ENCODE peak calls at places on chromosomes 16 and 17, in nine cellular contexts. W is activated CD4-positive, alpha-beta T cell treated with anti-CD3 and anti-CD28 coated beads for 48 hours; P is activated CD8-positive, alpha-beta T cell treated with anti-CD3 and anti-CD28 coated beads for 36 hours; N is lower lobe of right lung; S is HTR-8/SVneo; M is LHCN-M2; B is AG08395; O is G401; Y is NCI-H524. F is an unnamed sample.

GRCh38 chr17:76132574-76133338 is 8.3 kb downstream of the FOXJ1 start:
- DNase-seq in Y (no peak), N (peak; percentile 82), M (no peak), P (no peak), O (no peak), S (no peak), B (no peak), W (no peak), F (no peak)

GRCh38 chr17:68584904-68585303 is 16.3 kb downstream of the FAM20A start:
- DNase-seq in B (no peak), N (no peak), P (no peak), Y (no peak), W (no peak), O (no peak), S (no peak), M (no peak), F (no peak)

GRCh38 chr17:72569193-72569946 is 448.6 kb downstream of the SOX9 start:
- DNase-seq in B (no peak), S (no peak), W (no peak), Y (no peak), N (no peak), P (no peak), O (no peak), M (no peak), F (no peak)

GRCh38 chr16:67843343-67843765 is 1.2 kb downstream of the THAP11 start:
- DNase-seq in P (no peak), Y (no peak), S (no peak), M (no peak), O (no peak), B (peak; percentile 21), W (no peak), N (no peak), F (no peak)

GRCh38 chr17:12667299-12667958 is 1.7 kb downstream of the MYOCD start:
- DNase-seq in Y (peak; percentile 37), N (no peak), P (no peak), S (peak; percentile 51), W (no peak), B (peak; percentile 47), O (peak; percentile 37), M (peak; percentile 42), F (peak; percentile 54)

GRCh38 chr17:1362964-1363363 is 37.1 kb downstream of the YWHAE start:
- DNase-seq in W (no peak), P (no peak), M (no peak), S (no peak), O (no peak), N (no peak), B (no peak), Y (no peak), F (peak; percentile 27)

GRCh38 chr17:2207815-2208515 is 95.6 kb downstream of the SMG6 start:
- DNase-seq in Y (no peak), B (no peak), W (no peak), O (peak; percentile 29), M (no peak), N (no peak), P (no peak), S (no peak), F (no peak)

GRCh38 chr17:78390241-78391050 is 12.0 kb downstream of the PGS1 start:
- DNase-seq in S (peak; percentile 94), B (peak; percentile 91), O (no peak), M (peak; percentile 99), P (peak; percentile 30), W (no peak), Y (peak; percentile 99), N (no peak), F (peak; percentile 38)

GRCh38 chr17:45775148-45775547 is 9.0 kb upstream of the CRHR1 start:
- DNase-seq in S (no peak), P (no peak), Y (peak; percentile 87), B (no peak), O (peak; percentile 30), N (no peak), W (no peak), M (no peak), F (no peak)

GRCh38 chr17:352421-353212 is at the start of gene RPH3AL:
- DNase-seq in O (no peak), B (peak; percentile 68), W (no peak), Y (peak; percentile 87), S (no peak), N (peak; percentile 87), M (no peak), P (no peak), F (peak; percentile 69)

GRCh38 chr17:61400786-61401279 is 1.2 kb downstream of the TBX2 start:
- DNase-seq in Y (no peak), S (no peak), W (no peak), N (no peak), B (peak; percentile 44), M (no peak), P (no peak), O (no peak), F (no peak)

GRCh38 chr17:20234266-20234665 is 225.1 kb downstream of the SPECC1 start:
- DNase-seq in W (peak; percentile 78), S (no peak), P (peak; percentile 86), M (no peak), O (no peak), N (no peak), Y (no peak), B (no peak), F (no peak)

GRCh38 chr16:14280541-14280940 is 209.4 kb downstream of the MRTFB start:
- DNase-seq in O (no peak), W (no peak), N (no peak), M (no peak), S (no peak), P (no peak), B (no peak), Y (no peak), F (no peak)

GRCh38 chr17:73189417-73190099 is 3.3 kb upstream of the COG1 start:
- DNase-seq in Y (peak; percentile 96), P (no peak), B (peak; percentile 69), S (peak; percentile 86), N (no peak), W (no peak), M (peak; percentile 30), O (peak; percentile 93), F (no peak)

GRCh38 chr16:913817-914440 is 56.9 kb downstream of the LMF1 start:
- DNase-seq in W (no peak), S (no peak), M (no peak), N (no peak), O (no peak), B (no peak), Y (no peak), P (no peak), F (no peak)

GRCh38 chr16:54976651-54977200 is 46.1 kb downstream of the IRX5 start:
- DNase-seq in N (no peak), M (peak; percentile 86), Y (no peak), S (no peak), P (no peak), B (no peak), O (no peak), W (no peak), F (no peak)

GRCh38 chr16:12321363-12321762 is 344.8 kb downstream of the SNX29 start:
- DNase-seq in S (no peak), M (no peak), O (no peak), Y (peak; percentile 100), N (no peak), B (no peak), W (no peak), P (no peak), F (no peak)

GRCh38 chr17:55601874-55602364 is 90.7 kb upstream of the SMIM36 start:
- DNase-seq in B (peak; percentile 60), Y (peak; percentile 41), P (peak; percentile 14), S (no peak), W (peak; percentile 13), N (no peak), O (no peak), M (peak; percentile 57), F (no peak)

GRCh38 chr16:9072806-9073341 is 18.6 kb upstream of the HAPSTR1 start:
- DNase-seq in S (no peak), O (no peak), B (peak; percentile 77), M (peak; percentile 83), W (peak; percentile 66), N (no peak), Y (no peak), P (peak; percentile 74), F (no peak)

GRCh38 chr16:14092579-14092978 is 21.5 kb downstream of the MRTFB start:
- DNase-seq in W (no peak), O (no peak), B (no peak), N (no peak), P (no peak), Y (no peak), S (no peak), M (no peak), F (no peak)

GRCh38 chr16:5874899-5875298 is 777.3 kb upstream of the EEF2KMT start:
- DNase-seq in O (no peak), P (no peak), W (no peak), B (no peak), Y (no peak), M (no peak), S (no peak), N (no peak), F (no peak)

GRCh38 chr16:65343556-65343955 is 221.7 kb upstream of the CDH11 start:
- DNase-seq in O (no peak), Y (no peak), S (no peak), W (no peak), M (no peak), B (no peak), N (no peak), P (no peak), F (no peak)

GRCh38 chr17:38742431-38743308 is 5.5 kb downstream of the PCGF2 start:
- DNase-seq in M (peak; percentile 82), O (peak; percentile 89), B (peak; percentile 77), S (no peak), P (peak; percentile 35), N (no peak), W (no peak), Y (peak; percentile 98), F (no peak)

GRCh38 chr17:48160177-48160967 is 52.8 kb downstream of the SNX11 start:
- DNase-seq in Y (no peak), O (no peak), P (no peak), S (no peak), B (no peak), W (no peak), N (no peak), M (no peak), F (no peak)

GRCh38 chr16:3656491-3657468 is 2.3 kb downstream of the DNASE1 start:
- DNase-seq in N (peak; percentile 30), P (peak; percentile 85), O (no peak), M (peak; percentile 26), S (no peak), W (peak; percentile 72), B (no peak), Y (no peak), F (no peak)

GRCh38 chr16:69351309-69352027 is at the start of gene TMED6:
- DNase-seq in N (no peak), S (no peak), B (no peak), Y (peak; percentile 91), O (peak; percentile 63), P (no peak), M (no peak), W (no peak), F (no peak)

GRCh38 chr17:65278050-65278819 is 141.1 kb downstream of the RGS9 start:
- DNase-seq in B (peak; percentile 90), S (peak; percentile 94), O (peak; percentile 5), M (peak; percentile 36), P (peak; percentile 44), W (peak; percentile 48), N (peak; percentile 50), Y (peak; percentile 77), F (peak; percentile 16)

GRCh38 chr17:17391575-17392370 is 85.0 kb upstream of the MED9 start:
- DNase-seq in S (no peak), W (peak; percentile 77), M (no peak), B (no peak), Y (no peak), O (no peak), N (no peak), P (peak; percentile 86), F (no peak)

GRCh38 chr17:55354941-55355340 is 66.7 kb downstream of the MMD start:
- DNase-seq in W (no peak), S (no peak), M (no peak), Y (peak; percentile 93), P (no peak), O (no peak), N (no peak), B (no peak), F (no peak)

GRCh38 chr16:65136656-65137055 is 14.8 kb upstream of the CDH11 start:
- DNase-seq in N (no peak), W (no peak), Y (peak; percentile 33), O (no peak), M (no peak), B (no peak), P (no peak), S (no peak), F (no peak)

GRCh38 chr17:15171433-15172047 is 93.6 kb downstream of the PMP22 start:
- DNase-seq in W (peak; percentile 59), S (peak; percentile 86), B (peak; percentile 82), Y (peak; percentile 41), N (peak; percentile 67), O (peak; percentile 15), P (peak; percentile 44), M (peak; percentile 49), F (peak; percentile 64)

F was measured in heart right ventricle.